ENCODE peak calls at places on chromosomes 4 and X, in six cellular contexts. One of them, this sample, is unnamed.
A peak's percentile ranks its signal among the peaks of the same experiment; 100 is the strongest.

GRCh38 chr4:56622176-56622575 is 58.9 kb downstream of the HOPX start:
- DNase-seq in heart right ventricle: no peak
- DNase-seq in psoas muscle: no peak
- DNase-seq in A549: no peak
- DNase-seq in AG10803: no peak
- DNase-seq in HepG2: no peak
- DNase-seq in this sample: no peak

GRCh38 chrX:46333550-46333949 is 211.7 kb downstream of the ZNF674 start:
- DNase-seq in heart right ventricle: no peak
- DNase-seq in psoas muscle: no peak
- DNase-seq in A549: no peak
- DNase-seq in AG10803: no peak
- DNase-seq in HepG2: no peak
- DNase-seq in this sample: no peak

GRCh38 chr4:182738283-182739047 is 178.7 kb downstream of the DCTD start:
- DNase-seq in heart right ventricle: no peak
- DNase-seq in psoas muscle: no peak
- DNase-seq in A549: no peak
- DNase-seq in AG10803: no peak
- DNase-seq in HepG2: no peak
- DNase-seq in this sample: no peak

GRCh38 chr4:153790962-153791551 is 2.2 kb upstream of the SFRP2 start:
- DNase-seq in heart right ventricle: no peak
- DNase-seq in psoas muscle: peak; percentile 62
- DNase-seq in A549: no peak
- DNase-seq in AG10803: peak; percentile 25
- DNase-seq in HepG2: no peak
- DNase-seq in this sample: no peak

GRCh38 chr4:38456096-38456495 is 207.9 kb upstream of the KLF3 start:
- DNase-seq in heart right ventricle: no peak
- DNase-seq in psoas muscle: no peak
- DNase-seq in A549: no peak
- DNase-seq in AG10803: no peak
- DNase-seq in HepG2: no peak
- DNase-seq in this sample: no peak

GRCh38 chr4:2937146-2937857 is 25.9 kb downstream of the NOP14 start:
- DNase-seq in heart right ventricle: no peak
- DNase-seq in psoas muscle: peak; percentile 18
- DNase-seq in A549: no peak
- DNase-seq in AG10803: no peak
- DNase-seq in HepG2: peak; percentile 91
- DNase-seq in this sample: peak; percentile 21

GRCh38 chr4:78482281-78482680 is 69.3 kb upstream of the ANXA3 start:
- DNase-seq in heart right ventricle: no peak
- DNase-seq in psoas muscle: no peak
- DNase-seq in A549: no peak
- DNase-seq in AG10803: peak; percentile 11
- DNase-seq in HepG2: no peak
- DNase-seq in this sample: no peak

GRCh38 chr4:154044118-154044517 is 255.2 kb upstream of the SFRP2 start:
- DNase-seq in heart right ventricle: no peak
- DNase-seq in psoas muscle: no peak
- DNase-seq in A549: no peak
- DNase-seq in AG10803: peak; percentile 77
- DNase-seq in HepG2: no peak
- DNase-seq in this sample: peak; percentile 11

GRCh38 chrX:48957477-48957826 is at the start of gene OTUD5:
- DNase-seq in heart right ventricle: peak; percentile 61
- DNase-seq in psoas muscle: peak; percentile 67
- DNase-seq in A549: peak; percentile 64
- DNase-seq in AG10803: no peak
- DNase-seq in HepG2: peak; percentile 39
- DNase-seq in this sample: no peak

GRCh38 chrX:40006025-40007017 is 91.4 kb downstream of the BCOR start:
- DNase-seq in heart right ventricle: peak; percentile 74
- DNase-seq in psoas muscle: peak; percentile 60
- DNase-seq in A549: no peak
- DNase-seq in AG10803: no peak
- DNase-seq in HepG2: no peak
- DNase-seq in this sample: no peak

GRCh38 chrX:2705036-2705435 is 13.9 kb downstream of the CD99 start:
- DNase-seq in heart right ventricle: no peak
- DNase-seq in psoas muscle: no peak
- DNase-seq in A549: no peak
- DNase-seq in AG10803: peak; percentile 60
- DNase-seq in HepG2: no peak
- DNase-seq in this sample: peak; percentile 64

GRCh38 chr4:112170451-112170993 is 25.3 kb downstream of the FAM241A start:
- DNase-seq in heart right ventricle: no peak
- DNase-seq in psoas muscle: no peak
- DNase-seq in A549: peak; percentile 60
- DNase-seq in AG10803: peak; percentile 91
- DNase-seq in HepG2: peak; percentile 43
- DNase-seq in this sample: peak; percentile 79

GRCh38 chr4:108276690-108277089 is 108.0 kb upstream of the LEF1 start:
- DNase-seq in heart right ventricle: no peak
- DNase-seq in psoas muscle: no peak
- DNase-seq in A549: no peak
- DNase-seq in AG10803: no peak
- DNase-seq in HepG2: no peak
- DNase-seq in this sample: no peak

GRCh38 chrX:46582964-46583363 is 9.4 kb downstream of the CHST7 start:
- DNase-seq in heart right ventricle: no peak
- DNase-seq in psoas muscle: no peak
- DNase-seq in A549: no peak
- DNase-seq in AG10803: peak; percentile 95
- DNase-seq in HepG2: no peak
- DNase-seq in this sample: peak; percentile 94

GRCh38 chr4:184348311-184349233 is 125.8 kb downstream of the IRF2 start:
- DNase-seq in heart right ventricle: peak; percentile 56
- DNase-seq in psoas muscle: no peak
- DNase-seq in A549: no peak
- DNase-seq in AG10803: no peak
- DNase-seq in HepG2: peak; percentile 99
- DNase-seq in this sample: peak; percentile 24

GRCh38 chr4:83267121-83267834 is 17.3 kb downstream of the COQ2 start:
- DNase-seq in heart right ventricle: no peak
- DNase-seq in psoas muscle: peak; percentile 29
- DNase-seq in A549: peak; percentile 44
- DNase-seq in AG10803: peak; percentile 26
- DNase-seq in HepG2: no peak
- DNase-seq in this sample: peak; percentile 90

GRCh38 chr4:56786955-56787354 is 34.5 kb downstream of the SPINK2 start:
- DNase-seq in heart right ventricle: peak; percentile 67
- DNase-seq in psoas muscle: peak; percentile 27
- DNase-seq in A549: no peak
- DNase-seq in AG10803: peak; percentile 77
- DNase-seq in HepG2: no peak
- DNase-seq in this sample: peak; percentile 77

GRCh38 chr4:15938182-15938581 is 358 bp downstream of the FGFBP1 start:
- DNase-seq in heart right ventricle: no peak
- DNase-seq in psoas muscle: no peak
- DNase-seq in A549: peak; percentile 17
- DNase-seq in AG10803: no peak
- DNase-seq in HepG2: no peak
- DNase-seq in this sample: no peak

GRCh38 chr4:15931451-15932210 is 6.9 kb downstream of the FGFBP1 start:
- DNase-seq in heart right ventricle: no peak
- DNase-seq in psoas muscle: no peak
- DNase-seq in A549: no peak
- DNase-seq in AG10803: no peak
- DNase-seq in HepG2: no peak
- DNase-seq in this sample: no peak

GRCh38 chr4:15936495-15936894 is 2.0 kb downstream of the FGFBP1 start:
- DNase-seq in heart right ventricle: no peak
- DNase-seq in psoas muscle: no peak
- DNase-seq in A549: no peak
- DNase-seq in AG10803: no peak
- DNase-seq in HepG2: no peak
- DNase-seq in this sample: no peak

GRCh38 chr4:15935504-15936392 is 2.8 kb downstream of the FGFBP1 start:
- DNase-seq in heart right ventricle: no peak
- DNase-seq in psoas muscle: no peak
- DNase-seq in A549: no peak
- DNase-seq in AG10803: no peak
- DNase-seq in HepG2: no peak
- DNase-seq in this sample: peak; percentile 6

GRCh38 chr4:15934259-15934658 is 4.3 kb downstream of the FGFBP1 start:
- DNase-seq in heart right ventricle: no peak
- DNase-seq in psoas muscle: no peak
- DNase-seq in A549: no peak
- DNase-seq in AG10803: no peak
- DNase-seq in HepG2: no peak
- DNase-seq in this sample: no peak
- H3K4me3 ChIP-seq in heart right ventricle: no peak overlapping the region
- H3K4me3 ChIP-seq in psoas muscle: no peak overlapping the region
- H3K4me3 ChIP-seq in A549: no peak overlapping the region
- H3K4me3 ChIP-seq in AG10803: no peak overlapping the region
- H3K4me3 ChIP-seq in HepG2: no peak overlapping the region
- H3K4me3 ChIP-seq in this sample: no peak overlapping the region

GRCh38 chr4:179328627-179329026 is 1886.4 kb upstream of the AGA start:
- DNase-seq in heart right ventricle: no peak
- DNase-seq in psoas muscle: no peak
- DNase-seq in A549: no peak
- DNase-seq in AG10803: no peak
- DNase-seq in HepG2: no peak
- DNase-seq in this sample: no peak
- TF ChIP-seq CTCF in heart right ventricle: no peak
- TF ChIP-seq CTCF in psoas muscle: no peak
- TF ChIP-seq CTCF in A549: no peak
- TF ChIP-seq CTCF in AG10803: no peak
- TF ChIP-seq CTCF in HepG2: no peak
- TF ChIP-seq CTCF in this sample: no peak

GRCh38 chr4:75867135-75867534 is 35.1 kb downstream of the PPEF2 start:
- DNase-seq in heart right ventricle: no peak
- DNase-seq in psoas muscle: no peak
- DNase-seq in A549: no peak
- DNase-seq in AG10803: no peak
- DNase-seq in HepG2: no peak
- DNase-seq in this sample: no peak
- H3K4me3 ChIP-seq in heart right ventricle: no peak overlapping the region
- H3K4me3 ChIP-seq in psoas muscle: no peak overlapping the region
- H3K4me3 ChIP-seq in A549: no peak overlapping the region
- H3K4me3 ChIP-seq in AG10803: no peak overlapping the region
- H3K4me3 ChIP-seq in HepG2: no peak overlapping the region
- H3K4me3 ChIP-seq in this sample: no peak overlapping the region

GRCh38 chr4:5824635-5825034 is 68.3 kb downstream of the CRMP1 start:
- DNase-seq in heart right ventricle: no peak
- DNase-seq in psoas muscle: no peak
- DNase-seq in A549: peak; percentile 44
- DNase-seq in AG10803: peak; percentile 35
- DNase-seq in HepG2: peak; percentile 18
- DNase-seq in this sample: peak; percentile 60
- TF ChIP-seq CTCF in heart right ventricle: peak; percentile 59
- TF ChIP-seq CTCF in psoas muscle: peak; percentile 8
- TF ChIP-seq CTCF in A549: peak; percentile 43
- TF ChIP-seq CTCF in AG10803: peak; percentile 60
- TF ChIP-seq CTCF in HepG2: peak; percentile 58
- TF ChIP-seq CTCF in this sample: peak; percentile 61

DNA sequence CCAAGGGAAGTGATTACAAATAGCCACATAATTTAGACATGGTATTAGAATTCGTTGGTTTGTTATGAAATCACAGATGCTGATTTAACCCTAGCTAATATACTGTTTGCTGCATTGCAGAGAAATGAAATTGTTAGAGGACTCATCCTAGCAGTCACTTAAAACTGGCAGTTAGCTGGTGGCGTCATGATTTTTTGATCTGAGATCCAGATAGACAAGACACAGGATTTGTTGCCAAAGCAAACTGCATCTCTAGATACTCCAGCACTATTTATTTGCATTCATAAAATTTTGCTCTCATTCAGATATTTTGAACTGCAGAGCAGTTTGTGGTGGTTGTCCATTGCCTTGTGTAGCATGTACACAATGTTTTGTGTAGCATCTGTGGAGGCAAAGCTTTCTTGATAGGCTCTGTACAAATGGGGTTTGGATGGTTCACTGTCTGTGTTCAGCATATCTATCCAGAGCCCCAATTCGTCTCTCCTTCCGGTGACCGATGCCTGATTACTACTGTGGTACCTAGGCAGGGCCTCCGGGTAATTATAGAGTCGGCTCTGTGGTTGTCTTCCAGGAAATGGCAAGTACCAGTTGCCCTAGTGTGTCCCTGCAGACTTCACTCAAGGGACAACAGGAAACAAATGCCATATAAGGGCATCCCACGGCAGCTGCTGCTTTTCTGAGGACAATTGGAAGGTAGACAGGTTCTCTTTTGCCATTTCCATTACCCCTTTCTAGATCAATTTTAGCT is 30.1 kb upstream of the SPARCL1 start:
- DNase-seq in heart right ventricle: no peak
- DNase-seq in psoas muscle: no peak
- DNase-seq in A549: no peak
- DNase-seq in AG10803: no peak
- DNase-seq in HepG2: no peak
- DNase-seq in this sample: no peak
- H3K4me3 ChIP-seq in heart right ventricle: no peak overlapping the region
- H3K4me3 ChIP-seq in psoas muscle: no peak overlapping the region
- H3K4me3 ChIP-seq in A549: no peak overlapping the region
- H3K4me3 ChIP-seq in AG10803: no peak overlapping the region
- H3K4me3 ChIP-seq in HepG2: no peak overlapping the region
- H3K4me3 ChIP-seq in this sample: no peak overlapping the region

GRCh38 chr4:140944539-140944938 is 188.4 kb upstream of the TBC1D9 start:
- DNase-seq in heart right ventricle: no peak
- DNase-seq in psoas muscle: no peak
- DNase-seq in A549: no peak
- DNase-seq in AG10803: peak; percentile 60
- DNase-seq in HepG2: no peak
- DNase-seq in this sample: peak; percentile 57
- TF ChIP-seq CTCF in heart right ventricle: no peak
- TF ChIP-seq CTCF in psoas muscle: no peak
- TF ChIP-seq CTCF in A549: no peak
- TF ChIP-seq CTCF in AG10803: no peak
- TF ChIP-seq CTCF in HepG2: no peak
- TF ChIP-seq CTCF in this sample: no peak

This sample was measured in cardiac fibroblast.